ENCODE peak calls at places on chromosomes 4 and X, in four cellular contexts. One of them, this sample, is unnamed.

GRCh38 chrX:115330498-115331138 is 41.1 kb downstream of the LUZP4 start:
- DNase-seq in K562: peak
- DNase-seq in GM12878: peak
- DNase-seq in IMR-90: peak
- DNase-seq in this sample: peak

GRCh38 chrX:8897259-8897658 is 96.1 kb upstream of the FAM9A start:
- DNase-seq in GM12878: no peak
- DNase-seq in K562: no peak
- DNase-seq in IMR-90: peak
- DNase-seq in this sample: no peak

GRCh38 chrX:50161143-50161542 is 39.7 kb downstream of the AKAP4 start:
- DNase-seq in K562: no peak
- DNase-seq in IMR-90: peak
- DNase-seq in GM12878: no peak
- DNase-seq in this sample: no peak

GRCh38 chrX:651922-652775 is 21.6 kb downstream of the SHOX start:
- DNase-seq in K562: no peak
- DNase-seq in IMR-90: no peak
- DNase-seq in GM12878: no peak
- DNase-seq in this sample: no peak

GRCh38 chr4:164383187-164384181 is 370.4 kb upstream of the SMIM31 start:
- DNase-seq in IMR-90: peak
- DNase-seq in GM12878: no peak
- DNase-seq in K562: no peak
- DNase-seq in this sample: no peak

GRCh38 chr4:1502501-1502886 is 96.3 kb upstream of the NKX1-1 start:
- DNase-seq in IMR-90: no peak
- DNase-seq in GM12878: no peak
- DNase-seq in K562: no peak
- DNase-seq in this sample: no peak

GRCh38 chr4:105058177-105058812 is 88.4 kb upstream of the TET2 start:
- DNase-seq in K562: peak
- DNase-seq in IMR-90: peak
- DNase-seq in GM12878: peak
- DNase-seq in this sample: no peak

GRCh38 chr4:1291996-1292702 is 2.5 kb downstream of the MAEA start:
- DNase-seq in GM12878: no peak
- DNase-seq in IMR-90: no peak
- DNase-seq in K562: no peak
- DNase-seq in this sample: no peak

GRCh38 chrX:102517331-102517730 is 792 bp upstream of the TMSB15A start:
- DNase-seq in K562: no peak
- DNase-seq in IMR-90: peak
- DNase-seq in GM12878: no peak
- DNase-seq in this sample: peak

GRCh38 chr4:7654550-7655266 is 220.0 kb upstream of the PSAPL1 start:
- DNase-seq in GM12878: no peak
- DNase-seq in K562: no peak
- DNase-seq in IMR-90: no peak
- DNase-seq in this sample: no peak

GRCh38 chrX:22577181-22577580 is 304.5 kb downstream of the CBLL2 start:
- DNase-seq in K562: no peak
- DNase-seq in IMR-90: peak
- DNase-seq in GM12878: no peak
- DNase-seq in this sample: peak

GRCh38 chrX:31038585-31039326 is 33.1 kb downstream of the FTHL17 start:
- DNase-seq in IMR-90: peak
- DNase-seq in K562: peak
- DNase-seq in GM12878: no peak
- DNase-seq in this sample: peak

GRCh38 chrX:149691794-149692193 is 20.1 kb upstream of the MAGEA11 start:
- DNase-seq in IMR-90: no peak
- DNase-seq in K562: no peak
- DNase-seq in GM12878: no peak
- DNase-seq in this sample: no peak

GRCh38 chr4:114005569-114006442 is 26.4 kb upstream of the ARSJ start:
- DNase-seq in IMR-90: peak
- DNase-seq in GM12878: no peak
- DNase-seq in K562: no peak
- DNase-seq in this sample: peak

GRCh38 chr4:52914051-52914605 is 52.0 kb downstream of the RASL11B start:
- DNase-seq in IMR-90: peak
- DNase-seq in GM12878: no peak
- DNase-seq in K562: no peak
- DNase-seq in this sample: peak

GRCh38 chrX:129771266-129771995 is 8.3 kb upstream of the SASH3 start:
- DNase-seq in GM12878: no peak
- DNase-seq in IMR-90: no peak
- DNase-seq in K562: no peak
- DNase-seq in this sample: no peak

GRCh38 chr4:52199574-52200338 is 148.7 kb downstream of the SPATA18 start:
- DNase-seq in K562: no peak
- DNase-seq in GM12878: no peak
- DNase-seq in IMR-90: peak
- DNase-seq in this sample: no peak

GRCh38 chrX:2342878-2343277 is 157.9 kb downstream of the DHRSX start:
- DNase-seq in GM12878: no peak
- DNase-seq in IMR-90: peak
- DNase-seq in K562: no peak
- DNase-seq in this sample: no peak

GRCh38 chrX:21766101-21766500 is 8.2 kb upstream of the SMPX start:
- DNase-seq in IMR-90: no peak
- DNase-seq in GM12878: no peak
- DNase-seq in K562: no peak
- DNase-seq in this sample: no peak

GRCh38 chr4:138037716-138038115 is 204.4 kb downstream of the SLC7A11 start:
- DNase-seq in K562: no peak
- DNase-seq in GM12878: no peak
- DNase-seq in IMR-90: peak
- DNase-seq in this sample: no peak
- TF ChIP-seq FOS in K562: no peak
- TF ChIP-seq FOS in GM12878: no peak
- TF ChIP-seq FOS in IMR-90: no peak
- TF ChIP-seq FOS in this sample: no peak

GRCh38 chr4:128244379-128244778 is 43.2 kb downstream of the PGRMC2 start:
- DNase-seq in IMR-90: peak
- DNase-seq in K562: no peak
- DNase-seq in GM12878: no peak
- DNase-seq in this sample: no peak

GRCh38 chr4:128241425-128241913 is 46.1 kb downstream of the PGRMC2 start:
- DNase-seq in IMR-90: peak
- DNase-seq in GM12878: no peak
- DNase-seq in K562: no peak
- DNase-seq in this sample: no peak

GRCh38 chr4:128242601-128243000 is 45.0 kb downstream of the PGRMC2 start:
- DNase-seq in GM12878: no peak
- DNase-seq in IMR-90: no peak
- DNase-seq in K562: no peak
- DNase-seq in this sample: no peak

GRCh38 chr4:128241981-128242380 is 45.6 kb downstream of the PGRMC2 start:
- DNase-seq in K562: no peak
- DNase-seq in IMR-90: no peak
- DNase-seq in GM12878: no peak
- DNase-seq in this sample: no peak

DNA sequence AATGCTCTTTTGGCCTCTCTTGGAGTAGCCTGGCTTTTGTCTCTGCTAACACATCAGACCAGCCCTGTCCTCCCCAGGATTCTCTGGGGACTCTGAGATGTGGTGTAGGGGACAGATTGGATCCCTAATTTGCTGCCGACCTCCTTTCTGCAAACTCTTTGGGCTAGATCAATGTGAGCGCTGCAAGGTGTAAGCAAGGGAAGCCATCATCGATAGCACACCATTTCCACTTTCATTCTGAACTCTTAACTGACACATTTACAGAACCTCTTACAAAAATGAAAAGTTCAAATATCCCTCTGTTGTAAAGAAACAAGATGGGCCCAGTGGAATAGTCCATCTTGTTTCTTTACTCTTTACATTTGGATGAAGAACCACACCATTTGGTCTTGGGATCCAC is 46.6 kb downstream of the PGRMC2 start:
- DNase-seq in GM12878: no peak
- DNase-seq in IMR-90: no peak
- DNase-seq in K562: no peak
- DNase-seq in this sample: no peak
- H3K4me2 ChIP-seq in GM12878: no peak
- H3K4me2 ChIP-seq in IMR-90: peak
- H3K4me2 ChIP-seq in K562: no peak
- H3K4me2 ChIP-seq in this sample: no peak

DNA sequence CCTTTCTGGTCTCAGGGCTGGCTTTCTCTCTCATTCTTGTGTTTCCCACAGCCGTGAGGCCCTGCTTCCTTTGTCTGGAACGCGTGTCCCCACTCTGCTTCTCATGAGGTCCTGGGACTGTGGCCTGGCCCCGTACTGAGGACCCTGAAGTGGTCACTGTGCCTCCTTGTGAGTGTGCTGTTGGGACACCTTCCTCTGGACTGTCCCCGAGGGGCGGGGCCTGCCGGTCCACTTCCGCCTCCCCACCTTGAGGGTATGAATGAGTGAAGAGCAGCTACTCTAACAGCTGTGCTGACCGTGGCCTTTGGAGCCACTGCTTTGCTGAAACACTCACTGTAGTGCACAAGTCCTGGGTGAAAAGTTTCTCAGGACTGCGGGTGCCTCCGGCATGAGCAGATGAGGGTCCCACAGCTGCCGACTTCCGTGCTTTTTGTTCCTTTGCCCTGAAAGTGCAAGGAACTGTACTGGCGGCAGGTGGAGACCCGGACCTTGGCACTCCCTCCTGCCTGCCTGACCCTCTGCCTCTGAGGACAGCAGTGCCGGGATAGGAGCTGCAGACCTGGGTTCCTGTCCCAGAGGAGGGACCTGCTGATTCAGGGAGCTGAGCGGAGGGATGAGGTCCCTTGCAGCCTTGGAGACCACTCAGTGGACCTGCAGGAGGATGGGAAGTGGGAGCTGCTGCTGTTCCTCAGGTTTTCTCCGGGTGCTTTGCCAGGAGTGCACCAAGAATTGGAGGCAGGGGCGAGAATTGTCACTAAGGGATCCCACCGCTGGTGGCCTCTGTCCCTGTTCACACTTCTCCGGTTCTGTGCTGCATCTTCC is 38.0 kb downstream of the HTT-AS start:
- DNase-seq in IMR-90: no peak
- DNase-seq in K562: peak
- DNase-seq in GM12878: no peak
- DNase-seq in this sample: no peak
- TF ChIP-seq FOS in IMR-90: no peak
- TF ChIP-seq FOS in K562: no peak
- TF ChIP-seq FOS in GM12878: no peak
- TF ChIP-seq FOS in this sample: no peak

GRCh38 chrX:109992203-109992602 is 10.7 kb upstream of the TMEM164 start:
- DNase-seq in IMR-90: no peak
- DNase-seq in K562: no peak
- DNase-seq in GM12878: no peak
- DNase-seq in this sample: no peak

GRCh38 chrX:109990582-109991276 is 12.2 kb upstream of the TMEM164 start:
- DNase-seq in K562: no peak
- DNase-seq in GM12878: no peak
- DNase-seq in IMR-90: no peak
- DNase-seq in this sample: no peak

DNA sequence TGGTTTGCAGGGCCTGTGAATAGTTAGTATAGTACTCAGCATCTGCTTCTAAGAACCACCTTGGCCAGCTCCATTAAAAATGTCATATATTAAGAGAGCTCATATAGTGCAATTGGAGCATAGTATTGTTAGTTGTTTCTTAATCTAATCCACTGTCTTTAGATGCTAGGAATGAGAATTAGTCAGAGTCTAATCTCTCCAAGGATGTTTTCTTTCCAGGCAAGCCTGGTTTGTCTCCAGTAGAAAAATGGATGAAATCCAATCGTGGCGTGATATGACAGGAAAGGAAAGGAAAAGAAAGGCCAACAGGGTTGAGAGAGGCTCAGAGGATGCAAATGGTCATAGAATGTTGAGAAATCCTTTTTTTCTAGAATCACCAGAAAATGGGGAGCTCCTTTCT is 15.0 kb upstream of the TMEM164 start:
- DNase-seq in GM12878: no peak
- DNase-seq in K562: no peak
- DNase-seq in IMR-90: no peak
- DNase-seq in this sample: peak
- H3K4me2 ChIP-seq in GM12878: no peak
- H3K4me2 ChIP-seq in K562: no peak
- H3K4me2 ChIP-seq in IMR-90: no peak
- H3K4me2 ChIP-seq in this sample: no peak